ENCODE peak calls at places on chromosomes 4 and X, in nine cellular contexts. Q is neural progenitor cell, N is natural killer cell, F is GM12865, E is AG09309, W is fibroblast of the aortic adventitia, Y is nephron progenitor cell, Z is AG04450, J is BE2C. I is an unnamed sample.

GRCh38 chr4:159177265-159178146 is 74.6 kb downstream of the RAPGEF2 start:
- DNase-seq in Q (no peak), N (no peak), F (peak), E (no peak), W (no peak), Y (no peak), Z (no peak), J (no peak), I (no peak)

GRCh38 chrX:63350551-63350950 is 581 bp downstream of the SPIN4 start:
- DNase-seq in Q (peak), N (peak), F (peak), E (no peak), W (peak), Y (peak), Z (no peak), J (peak), I (peak)

GRCh38 chr4:15144249-15144966 is 142.1 kb downstream of the CPEB2 start:
- DNase-seq in Q (peak), N (no peak), F (no peak), E (no peak), W (no peak), Y (no peak), Z (no peak), J (no peak), I (no peak)

GRCh38 chr4:184471872-184472539 is 2.3 kb downstream of the IRF2 start:
- DNase-seq in Q (peak), N (no peak), F (peak), E (no peak), W (peak), Y (no peak), Z (no peak), J (peak), I (peak)

GRCh38 chr4:152997771-152998487 is 61.8 kb downstream of the FHDC1 start:
- DNase-seq in Q (no peak), N (no peak), F (no peak), E (no peak), W (no peak), Y (no peak), Z (no peak), J (no peak), I (no peak)

GRCh38 chr4:159269956-159270355 is 167.1 kb downstream of the RAPGEF2 start:
- DNase-seq in Q (no peak), N (no peak), F (no peak), E (no peak), W (no peak), Y (no peak), Z (no peak), J (no peak), I (no peak)

GRCh38 chrX:24643116-24643515 is 4.0 kb downstream of the PCYT1B start:
- DNase-seq in Q (no peak), N (no peak), F (no peak), E (no peak), W (no peak), Y (no peak), Z (no peak), J (no peak), I (no peak)

GRCh38 chr4:38177035-38177791 is 217.0 kb downstream of the PTTG2 start:
- DNase-seq in Q (no peak), N (no peak), F (peak), E (no peak), W (peak), Y (no peak), Z (no peak), J (no peak), I (peak)

GRCh38 chr4:26857278-26858034 is 3.2 kb upstream of the STIM2 start:
- DNase-seq in Q (peak), N (peak), F (peak), E (peak), W (peak), Y (peak), Z (peak), J (peak), I (peak)

GRCh38 chr4:18020145-18020670 is 1.3 kb downstream of the LCORL start:
- DNase-seq in Q (peak), N (no peak), F (peak), E (no peak), W (peak), Y (peak), Z (no peak), J (peak), I (peak)

GRCh38 chr4:25367004-25367621 is 9.9 kb upstream of the ANAPC4 start:
- DNase-seq in Q (peak), N (no peak), F (peak), E (peak), W (peak), Y (no peak), Z (peak), J (no peak), I (peak)

GRCh38 chrX:5306654-5307121 is 922.0 kb downstream of the NLGN4X start:
- DNase-seq in Q (no peak), N (no peak), F (no peak), E (no peak), W (no peak), Y (no peak), Z (no peak), J (no peak), I (no peak)
- TF ChIP-seq CTCF in Q (no peak), N (no peak), F (no peak), E (no peak), W (no peak), Y (no peak), Z (no peak), J (no peak), I (no peak)

GRCh38 chr4:53307819-53308773 is 57.8 kb downstream of the SCFD2 start:
- DNase-seq in Q (no peak), N (no peak), F (peak), E (no peak), W (peak), Y (no peak), Z (no peak), J (no peak), I (no peak)

GRCh38 chr4:53315300-53315699 is 50.6 kb downstream of the SCFD2 start:
- DNase-seq in Q (no peak), N (no peak), F (no peak), E (no peak), W (peak), Y (no peak), Z (no peak), J (no peak), I (no peak)

GRCh38 chr4:53309321-53310020 is 56.4 kb downstream of the SCFD2 start:
- DNase-seq in Q (no peak), N (no peak), F (no peak), E (no peak), W (peak), Y (no peak), Z (no peak), J (no peak), I (no peak)

GRCh38 chr4:53314257-53314656 is 51.6 kb downstream of the SCFD2 start:
- DNase-seq in Q (no peak), N (no peak), F (no peak), E (no peak), W (no peak), Y (no peak), Z (no peak), J (no peak), I (no peak)

DNA sequence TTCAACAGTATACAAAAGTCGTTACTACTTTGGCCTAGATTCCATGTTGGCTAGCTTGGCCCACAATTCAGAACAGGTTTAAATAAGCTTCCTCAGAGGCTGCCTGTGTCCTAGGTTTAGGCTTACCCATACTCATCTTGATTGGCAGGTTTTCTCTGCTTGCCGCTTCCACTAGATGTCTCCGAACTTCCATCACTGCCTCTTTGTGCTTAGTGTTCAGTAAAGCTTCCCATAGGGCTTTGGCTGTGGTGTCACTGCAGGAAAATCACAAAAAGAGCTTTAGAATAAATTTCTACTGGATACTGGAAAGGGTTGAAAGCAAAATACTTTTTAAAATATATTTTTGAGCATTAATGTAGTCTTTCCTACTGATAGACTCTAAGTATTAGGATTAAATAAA is 52.4 kb downstream of the SCFD2 start:
- DNase-seq in Q (peak), N (no peak), F (no peak), E (no peak), W (peak), Y (no peak), Z (no peak), J (peak), I (no peak)
- TF ChIP-seq CTCF in Q (peak), N (no peak), F (no peak), E (no peak), W (peak), Y (no peak), Z (peak), J (peak), I (no peak)

DNA sequence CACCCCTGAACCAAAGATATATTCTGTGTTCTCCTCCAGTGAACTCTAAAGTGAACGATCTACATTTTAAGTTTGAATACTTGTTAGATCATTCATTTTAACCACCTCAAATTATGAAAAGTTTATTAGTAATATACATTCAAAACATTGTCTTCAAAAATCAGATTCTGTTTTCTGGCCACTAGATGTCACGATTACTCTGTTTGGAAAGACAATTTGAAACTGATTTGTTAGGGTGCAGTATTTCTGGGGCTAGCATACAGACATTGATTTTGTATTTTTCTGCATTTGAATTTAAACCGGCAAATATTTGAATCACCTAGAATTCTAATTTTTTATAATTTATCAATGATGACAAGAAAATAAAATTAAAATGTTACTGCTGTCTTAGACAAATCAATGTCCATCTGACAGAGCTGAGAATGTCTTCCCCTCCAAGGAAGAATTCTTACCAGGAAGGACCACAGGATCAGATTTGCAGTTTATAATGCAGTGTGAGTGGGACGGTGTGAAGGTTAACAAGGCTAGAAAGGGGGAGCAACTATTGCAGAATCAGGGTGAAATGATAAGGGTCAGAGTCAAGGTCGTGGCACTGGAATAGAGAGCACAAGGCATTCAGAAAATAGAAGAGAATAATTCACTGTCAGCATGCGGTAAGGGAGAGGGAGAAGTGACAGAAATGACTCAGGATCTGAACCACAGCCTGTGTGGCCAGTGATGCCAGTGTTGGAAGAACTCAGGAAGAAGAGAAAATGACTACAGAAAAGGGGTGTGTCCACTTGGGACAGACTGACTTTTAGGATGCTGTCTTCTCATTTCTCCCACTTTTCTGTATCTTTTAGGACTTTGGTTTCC is 91.6 kb downstream of the ANXA10 start:
- DNase-seq in Q (peak), N (no peak), F (peak), E (peak), W (peak), Y (no peak), Z (no peak), J (no peak), I (peak)
- TF ChIP-seq CTCF in Q (peak), N (no peak), F (peak), E (peak), W (peak), Y (peak), Z (peak), J (peak), I (no peak)

DNA sequence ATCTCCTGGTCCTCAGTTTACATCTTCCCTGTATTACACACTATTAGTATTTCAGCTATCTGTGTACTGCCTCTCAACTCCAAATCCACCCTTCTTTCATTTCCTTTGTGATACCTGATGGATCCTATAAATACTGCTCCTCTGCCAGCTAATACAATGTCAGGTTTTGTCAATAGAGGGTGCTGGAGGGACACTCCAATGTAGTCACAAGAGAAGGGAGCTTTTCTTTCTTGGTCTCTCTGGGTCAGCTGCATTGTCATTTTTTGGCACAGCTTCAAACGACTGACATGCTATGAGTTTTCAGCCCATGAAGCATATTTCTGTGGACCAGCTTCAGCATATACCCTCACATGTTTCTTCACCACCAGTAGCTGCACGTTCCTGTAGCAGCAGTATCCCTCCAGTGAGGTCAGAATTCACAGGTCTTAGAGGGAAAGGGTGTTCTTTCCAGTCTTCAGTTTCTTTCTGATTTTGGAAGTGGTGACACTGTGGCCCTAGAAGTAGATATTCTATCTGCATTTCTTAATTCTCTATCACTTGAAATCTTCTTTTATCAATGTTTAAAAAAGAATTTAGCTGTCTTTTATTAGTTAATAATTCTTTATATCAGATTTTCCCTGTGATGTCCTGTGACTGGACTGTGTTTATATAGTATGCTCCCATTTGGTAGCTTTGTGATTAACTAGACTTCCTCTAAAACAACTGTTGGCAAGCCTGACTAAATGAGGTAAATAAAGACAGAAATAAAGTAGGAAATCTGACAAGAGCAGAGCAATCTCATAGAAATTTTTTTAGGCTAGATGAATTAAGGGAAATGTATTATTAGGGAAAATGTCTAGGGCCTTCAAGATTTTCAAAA is 60.6 kb downstream of the GABRA2 start:
- DNase-seq in Q (peak), N (no peak), F (peak), E (no peak), W (no peak), Y (peak), Z (peak), J (peak), I (peak)
- TF ChIP-seq CTCF in Q (peak), N (no peak), F (peak), E (no peak), W (no peak), Y (peak), Z (peak), J (peak), I (peak)

I was measured in GM20000.